ENCODE peak calls at places on chromosomes 6 and 20, in eight cellular contexts. I, W, M, L, E, Z, P and S are unnamed samples.

GRCh38 chr20:4090756-4091331 is 75.5 kb upstream of the RNF24 start:
- DNase-seq in I (no peak), W (no peak), M (no peak), L (peak), E (no peak), Z (peak), P (no peak), S (peak)

GRCh38 chr6:149046164-149046821 is 271.2 kb upstream of the TAB2 start:
- DNase-seq in I (no peak), W (no peak), M (no peak), L (no peak), E (no peak), Z (no peak), P (no peak), S (no peak)

GRCh38 chr20:61904456-61904855 is 161.2 kb downstream of the TAF4 start:
- DNase-seq in I (no peak), W (no peak), M (no peak), L (no peak), E (no peak), Z (no peak), P (no peak), S (no peak)

GRCh38 chr6:35230950-35231349 is 17.2 kb downstream of the SCUBE3 start:
- DNase-seq in I (no peak), W (no peak), M (peak), L (no peak), E (peak), Z (no peak), P (no peak), S (no peak)

GRCh38 chr20:52996726-52997125 is 24.6 kb downstream of the TSHZ2 start:
- DNase-seq in I (no peak), W (no peak), M (no peak), L (no peak), E (no peak), Z (no peak), P (no peak), S (no peak)

GRCh38 chr6:21263531-21264287 is 329.8 kb upstream of the SOX4 start:
- DNase-seq in I (no peak), W (no peak), M (no peak), L (peak), E (no peak), Z (peak), P (no peak), S (no peak)

GRCh38 chr6:159103396-159104162 is 58.8 kb upstream of the TAGAP start:
- DNase-seq in I (no peak), W (no peak), M (no peak), L (no peak), E (no peak), Z (no peak), P (no peak), S (no peak)

GRCh38 chr6:11275598-11275997 is 43.1 kb upstream of the NEDD9 start:
- DNase-seq in I (peak), W (no peak), M (peak), L (no peak), E (no peak), Z (no peak), P (peak), S (no peak)